ENCODE peak calls at places on chromosomes 12 and 14, in four cellular contexts. One of them, this sample, is unnamed. For H3K4me1, the result is how much of the 10 kb centered on the place peaks cover.

GRCh38 chr12:30537228-30537627 is 158.4 kb downstream of the IPO8 start:
- DNase-seq in esophagus muscularis mucosa: no peak
- DNase-seq in A549: no peak
- DNase-seq in effector memory CD4-positive, alpha-beta T cell: no peak
- DNase-seq in this sample: no peak

GRCh38 chr12:25682421-25682820 is 129.3 kb upstream of the LMNTD1 start:
- DNase-seq in A549: no peak
- DNase-seq in esophagus muscularis mucosa: no peak
- DNase-seq in effector memory CD4-positive, alpha-beta T cell: no peak
- DNase-seq in this sample: no peak

GRCh38 chr14:92323031-92323915 is at the start of gene SLC24A4:
- DNase-seq in A549: peak
- DNase-seq in esophagus muscularis mucosa: no peak
- DNase-seq in effector memory CD4-positive, alpha-beta T cell: no peak
- DNase-seq in this sample: no peak

GRCh38 chr12:51846911-51847829 is 1.3 kb downstream of the FIGNL2 start:
- DNase-seq in effector memory CD4-positive, alpha-beta T cell: no peak
- DNase-seq in A549: peak
- DNase-seq in esophagus muscularis mucosa: no peak
- DNase-seq in this sample: no peak

GRCh38 chr14:26281280-26281998 is 316.4 kb downstream of the NOVA1 start:
- DNase-seq in A549: peak
- DNase-seq in esophagus muscularis mucosa: no peak
- DNase-seq in effector memory CD4-positive, alpha-beta T cell: no peak
- DNase-seq in this sample: no peak

GRCh38 chr14:34203271-34203722 is 252.4 kb upstream of the EGLN3 start:
- DNase-seq in effector memory CD4-positive, alpha-beta T cell: no peak
- DNase-seq in A549: no peak
- DNase-seq in esophagus muscularis mucosa: no peak
- DNase-seq in this sample: no peak

GRCh38 chr12:32917094-32917611 is 20.6 kb upstream of the PKP2 start:
- DNase-seq in effector memory CD4-positive, alpha-beta T cell: no peak
- DNase-seq in A549: no peak
- DNase-seq in esophagus muscularis mucosa: no peak
- DNase-seq in this sample: no peak

GRCh38 chr12:15899282-15899870 is 11.8 kb upstream of the DERA start:
- DNase-seq in A549: no peak
- DNase-seq in esophagus muscularis mucosa: no peak
- DNase-seq in effector memory CD4-positive, alpha-beta T cell: no peak
- DNase-seq in this sample: no peak

GRCh38 chr12:131131077-131131807 is 177.5 kb downstream of the ADGRD1 start:
- DNase-seq in esophagus muscularis mucosa: no peak
- DNase-seq in effector memory CD4-positive, alpha-beta T cell: no peak
- DNase-seq in A549: no peak
- DNase-seq in this sample: no peak

GRCh38 chr12:56900583-56900982 is 33.6 kb downstream of the SDR9C7 start:
- DNase-seq in effector memory CD4-positive, alpha-beta T cell: no peak
- DNase-seq in A549: peak
- DNase-seq in esophagus muscularis mucosa: peak
- DNase-seq in this sample: no peak

GRCh38 chr12:72274926-72275325 is 2.8 kb downstream of the TRHDE start:
- DNase-seq in A549: no peak
- DNase-seq in esophagus muscularis mucosa: no peak
- DNase-seq in effector memory CD4-positive, alpha-beta T cell: no peak
- DNase-seq in this sample: no peak

GRCh38 chr12:2374092-2374740 is 321.4 kb downstream of the CACNA1C start:
- DNase-seq in esophagus muscularis mucosa: no peak
- DNase-seq in effector memory CD4-positive, alpha-beta T cell: no peak
- DNase-seq in A549: no peak
- DNase-seq in this sample: no peak

GRCh38 chr12:122921917-122922316 is 26.0 kb upstream of the VPS37B start:
- DNase-seq in A549: no peak
- DNase-seq in esophagus muscularis mucosa: no peak
- DNase-seq in effector memory CD4-positive, alpha-beta T cell: no peak
- DNase-seq in this sample: no peak

GRCh38 chr14:94180655-94181271 is 6.6 kb downstream of the PPP4R4 start:
- DNase-seq in effector memory CD4-positive, alpha-beta T cell: no peak
- DNase-seq in A549: peak
- DNase-seq in esophagus muscularis mucosa: no peak
- DNase-seq in this sample: no peak

GRCh38 chr14:44309336-44309735 is 197.7 kb downstream of the FSCB start:
- DNase-seq in esophagus muscularis mucosa: no peak
- DNase-seq in effector memory CD4-positive, alpha-beta T cell: no peak
- DNase-seq in A549: no peak
- DNase-seq in this sample: no peak

GRCh38 chr12:113443030-113443539 is 20.9 kb downstream of the SDSL start:
- DNase-seq in esophagus muscularis mucosa: no peak
- DNase-seq in A549: no peak
- DNase-seq in effector memory CD4-positive, alpha-beta T cell: no peak
- DNase-seq in this sample: no peak

GRCh38 chr12:54133663-54134375 is 55.0 kb downstream of the SMUG1 start:
- DNase-seq in A549: no peak
- DNase-seq in effector memory CD4-positive, alpha-beta T cell: no peak
- DNase-seq in esophagus muscularis mucosa: no peak
- DNase-seq in this sample: no peak
- H3K4me3 ChIP-seq in A549: no peak
- H3K4me3 ChIP-seq in effector memory CD4-positive, alpha-beta T cell: no peak
- H3K4me3 ChIP-seq in esophagus muscularis mucosa: no peak
- H3K4me3 ChIP-seq in this sample: no peak

DNA sequence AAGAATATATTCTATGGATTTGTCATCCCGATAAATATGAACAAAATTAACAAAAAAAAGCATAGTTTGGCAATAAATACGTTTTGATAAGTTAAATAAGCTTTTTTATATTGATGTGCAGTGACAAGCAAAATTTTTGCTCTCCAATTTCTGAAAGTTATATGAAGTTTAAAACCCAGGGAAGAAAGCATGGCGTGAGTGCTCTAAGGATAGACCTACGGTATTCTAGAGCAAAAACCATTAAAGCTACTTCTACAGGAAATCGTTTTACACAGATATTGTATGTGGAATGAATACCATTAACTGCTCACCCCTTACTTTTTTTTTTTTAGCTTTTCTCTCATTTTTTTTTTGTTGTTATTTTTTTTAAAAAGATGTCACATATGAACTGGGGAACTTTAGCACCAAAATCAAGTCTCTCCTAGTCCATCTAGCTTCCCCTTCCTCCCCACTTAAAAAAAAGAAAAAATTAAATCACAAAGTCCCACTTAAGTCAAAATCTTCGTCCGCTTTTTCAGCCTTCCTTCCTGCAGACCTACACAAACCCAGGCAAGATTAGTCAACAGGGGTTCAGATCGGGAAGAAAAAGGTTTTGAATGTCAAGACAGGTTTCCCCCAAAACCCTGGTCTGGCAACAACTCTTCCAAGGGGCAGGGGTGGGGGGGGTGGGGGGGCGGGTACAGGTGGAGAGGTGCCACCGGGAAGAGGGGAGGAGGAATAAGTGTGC is 4.4 kb downstream of the ZFP36L1 start:
- DNase-seq in esophagus muscularis mucosa: no peak
- DNase-seq in A549: no peak
- DNase-seq in effector memory CD4-positive, alpha-beta T cell: no peak
- DNase-seq in this sample: no peak
- H3K4me1 ChIP-seq in esophagus muscularis mucosa: half or more
- H3K4me1 ChIP-seq in A549: under half
- H3K4me1 ChIP-seq in effector memory CD4-positive, alpha-beta T cell: half or more
- H3K4me1 ChIP-seq in this sample: under half

GRCh38 chr14:38948171-38948570 is 154.9 kb downstream of the SEC23A start:
- DNase-seq in esophagus muscularis mucosa: no peak
- DNase-seq in A549: no peak
- DNase-seq in effector memory CD4-positive, alpha-beta T cell: no peak
- DNase-seq in this sample: no peak

GRCh38 chr14:38947343-38947742 is 155.7 kb downstream of the SEC23A start:
- DNase-seq in A549: no peak
- DNase-seq in effector memory CD4-positive, alpha-beta T cell: no peak
- DNase-seq in esophagus muscularis mucosa: no peak
- DNase-seq in this sample: no peak

GRCh38 chr14:38948576-38948975 is 154.5 kb downstream of the SEC23A start:
- DNase-seq in esophagus muscularis mucosa: no peak
- DNase-seq in A549: no peak
- DNase-seq in effector memory CD4-positive, alpha-beta T cell: no peak
- DNase-seq in this sample: no peak

GRCh38 chr14:38941485-38941884 is 161.6 kb downstream of the SEC23A start:
- DNase-seq in A549: no peak
- DNase-seq in effector memory CD4-positive, alpha-beta T cell: no peak
- DNase-seq in esophagus muscularis mucosa: no peak
- DNase-seq in this sample: no peak

DNA sequence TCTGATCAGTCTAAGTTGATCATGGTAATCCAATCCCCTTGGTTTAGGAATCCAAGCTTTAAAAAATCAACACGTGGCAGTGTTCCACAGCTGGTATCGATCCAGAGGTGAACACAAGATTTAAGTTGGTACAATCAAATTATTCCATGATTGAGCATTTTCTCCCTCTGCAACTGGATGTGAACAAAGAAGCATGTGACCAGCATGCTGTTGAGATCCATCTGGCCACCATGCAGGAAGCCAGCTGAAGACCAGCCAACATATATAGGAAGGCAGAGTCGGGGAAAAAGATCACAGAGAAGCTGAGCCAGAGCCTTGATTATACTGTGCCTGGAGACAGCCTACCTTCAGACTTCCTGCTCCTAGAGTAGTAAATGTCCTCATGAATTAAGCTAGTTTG is 158.3 kb downstream of the SEC23A start:
- DNase-seq in esophagus muscularis mucosa: no peak
- DNase-seq in A549: no peak
- DNase-seq in effector memory CD4-positive, alpha-beta T cell: no peak
- DNase-seq in this sample: no peak
- H3K4me3 ChIP-seq in esophagus muscularis mucosa: no peak
- H3K4me3 ChIP-seq in A549: no peak
- H3K4me3 ChIP-seq in effector memory CD4-positive, alpha-beta T cell: no peak
- H3K4me3 ChIP-seq in this sample: no peak

DNA sequence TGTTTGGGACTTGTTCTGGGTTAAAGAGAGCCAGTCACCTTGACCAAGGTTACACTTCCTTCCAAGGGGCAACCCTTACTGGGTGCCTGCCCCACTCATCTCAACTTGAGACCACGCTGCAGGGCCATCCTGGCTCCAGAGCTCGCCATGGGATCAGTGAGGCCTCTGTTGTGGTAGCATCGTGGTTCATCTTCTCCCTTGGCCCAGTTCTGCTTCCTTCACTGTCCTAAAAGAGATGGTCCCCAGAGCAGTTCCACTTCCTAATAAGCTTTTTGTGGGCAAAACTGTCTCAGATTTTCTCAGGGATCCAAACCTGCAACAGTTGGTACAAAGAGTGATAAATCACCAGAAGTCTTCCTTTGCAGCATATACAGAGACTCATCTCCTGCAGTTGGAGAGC is 165.9 kb upstream of the TMEM260 start:
- DNase-seq in A549: no peak
- DNase-seq in esophagus muscularis mucosa: no peak
- DNase-seq in effector memory CD4-positive, alpha-beta T cell: no peak
- DNase-seq in this sample: no peak
- H3K4me1 ChIP-seq in A549: under half
- H3K4me1 ChIP-seq in esophagus muscularis mucosa: under half
- H3K4me1 ChIP-seq in effector memory CD4-positive, alpha-beta T cell: under half
- H3K4me1 ChIP-seq in this sample: under half

DNA sequence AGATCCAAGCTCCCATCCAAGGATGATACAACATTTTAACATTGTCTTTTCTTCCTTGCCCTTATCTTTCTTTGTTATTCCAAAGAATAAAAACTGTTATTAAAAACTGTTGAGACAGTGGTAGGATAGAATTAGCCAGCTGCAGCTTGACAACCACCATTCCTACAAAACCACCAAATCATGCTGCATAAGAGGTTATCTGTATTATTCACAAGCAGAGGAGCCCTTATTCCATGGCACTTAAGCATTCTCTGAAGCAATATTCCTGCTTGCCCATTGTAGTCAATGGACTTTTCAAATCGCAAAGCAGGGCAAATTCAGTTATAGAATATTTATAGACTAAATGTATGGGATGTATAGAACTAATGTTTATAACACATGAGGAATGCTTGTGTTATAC is 3.4 kb downstream of the ABCD2 start:
- DNase-seq in A549: no peak
- DNase-seq in esophagus muscularis mucosa: no peak
- DNase-seq in effector memory CD4-positive, alpha-beta T cell: no peak
- DNase-seq in this sample: no peak
- H3K4me3 ChIP-seq in A549: no peak
- H3K4me3 ChIP-seq in esophagus muscularis mucosa: no peak
- H3K4me3 ChIP-seq in effector memory CD4-positive, alpha-beta T cell: peak
- H3K4me3 ChIP-seq in this sample: no peak

GRCh38 chr12:14258468-14258947 is 107.0 kb upstream of the ATF7IP start:
- DNase-seq in esophagus muscularis mucosa: no peak
- DNase-seq in effector memory CD4-positive, alpha-beta T cell: no peak
- DNase-seq in A549: no peak
- DNase-seq in this sample: no peak

GRCh38 chr12:14256555-14257169 is 108.8 kb upstream of the ATF7IP start:
- DNase-seq in esophagus muscularis mucosa: no peak
- DNase-seq in A549: peak
- DNase-seq in effector memory CD4-positive, alpha-beta T cell: peak
- DNase-seq in this sample: peak

GRCh38 chr12:14257303-14257733 is 108.2 kb upstream of the ATF7IP start:
- DNase-seq in A549: no peak
- DNase-seq in effector memory CD4-positive, alpha-beta T cell: no peak
- DNase-seq in esophagus muscularis mucosa: no peak
- DNase-seq in this sample: no peak

GRCh38 chr12:14257734-14258467 is 107.6 kb upstream of the ATF7IP start:
- DNase-seq in effector memory CD4-positive, alpha-beta T cell: peak
- DNase-seq in A549: peak
- DNase-seq in esophagus muscularis mucosa: peak
- DNase-seq in this sample: peak

DNA sequence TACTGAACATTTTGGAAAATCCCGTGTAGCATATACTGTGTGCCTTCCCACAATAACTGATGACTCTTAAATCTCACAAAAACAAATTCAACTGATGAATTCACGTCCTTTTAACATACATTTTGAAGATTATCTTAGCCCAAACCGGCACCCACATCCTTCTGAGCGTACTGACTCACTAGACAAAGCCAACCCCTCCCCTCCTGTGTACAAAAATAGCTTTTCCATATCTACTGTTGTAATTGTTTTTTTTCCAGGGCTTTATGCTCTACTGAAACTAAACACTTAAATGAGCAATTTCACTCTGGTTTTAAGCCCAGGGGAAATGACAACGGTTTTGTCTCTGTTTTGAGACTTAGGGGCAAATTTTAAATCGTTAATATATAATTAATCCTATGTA is 109.3 kb upstream of the ATF7IP start:
- DNase-seq in effector memory CD4-positive, alpha-beta T cell: peak
- DNase-seq in A549: no peak
- DNase-seq in esophagus muscularis mucosa: no peak
- DNase-seq in this sample: no peak
- H3K4me1 ChIP-seq in effector memory CD4-positive, alpha-beta T cell: under half
- H3K4me1 ChIP-seq in A549: under half
- H3K4me1 ChIP-seq in esophagus muscularis mucosa: half or more
- H3K4me1 ChIP-seq in this sample: under half

This sample was measured in ascending aorta.